ENCODE peak calls at places on chromosomes 12 and 14, in five cellular contexts. B is K562, V is SK-N-SH, U is H1, G is HepG2. I is an unnamed sample.

GRCh38 chr14:61320806-61321384 is 484 bp upstream of the PRKCH start:
- DNase-seq in V (peak), B (no peak), U (no peak), G (no peak), I (no peak)

GRCh38 chr12:104588048-104588942 is 131.5 kb downstream of the CHST11 start:
- DNase-seq in G (no peak), B (no peak), U (no peak), V (no peak), I (no peak)

GRCh38 chr12:124374567-124374966 is 79.7 kb downstream of the RFLNA start:
- DNase-seq in G (no peak), B (no peak), V (no peak), U (no peak), I (no peak)

GRCh38 chr12:48917857-48918537 is 7.3 kb downstream of the FKBP11 start:
- DNase-seq in V (no peak), B (no peak), U (no peak), G (no peak), I (no peak)

GRCh38 chr12:58342736-58343135 is 401.4 kb downstream of the ATP23 start:
- DNase-seq in V (no peak), G (no peak), U (no peak), B (no peak), I (no peak)

GRCh38 chr14:65993996-65994395 is 492.2 kb upstream of the CCDC196 start:
- DNase-seq in V (no peak), U (no peak), G (no peak), B (no peak), I (no peak)

GRCh38 chr12:95066091-95066855 is 7.1 kb downstream of the NR2C1 start:
- DNase-seq in V (no peak), U (no peak), B (no peak), G (no peak), I (no peak)

GRCh38 chr12:452667-453210 is 7.0 kb upstream of the B4GALNT3 start:
- DNase-seq in B (peak), G (no peak), V (no peak), U (no peak), I (peak)

GRCh38 chr12:31456562-31456961 is 130.6 kb upstream of the SINHCAF start:
- DNase-seq in G (no peak), U (no peak), B (no peak), V (no peak), I (no peak)

GRCh38 chr14:65131176-65131765 is 29.0 kb upstream of the MAX start:
- DNase-seq in G (no peak), B (no peak), U (no peak), V (no peak), I (no peak)

GRCh38 chr12:57342207-57342691 is 88.6 kb downstream of the R3HDM2 start:
- DNase-seq in G (no peak), V (peak), U (peak), B (no peak), I (no peak)

GRCh38 chr12:113105606-113106271 is 29.8 kb downstream of the RASAL1 start:
- DNase-seq in V (peak), G (no peak), B (no peak), U (no peak), I (no peak)

GRCh38 chr12:107468182-107468581 is 217.4 kb upstream of the PWP1 start:
- DNase-seq in B (no peak), G (no peak), V (no peak), U (no peak), I (no peak)

GRCh38 chr12:124152733-124153132 is 142.2 kb upstream of the RFLNA start:
- DNase-seq in U (no peak), V (no peak), B (no peak), G (no peak), I (no peak)

GRCh38 chr12:13981296-13981962 is at the start of gene GRIN2B:
- DNase-seq in G (no peak), B (no peak), U (no peak), V (peak), I (no peak)

GRCh38 chr12:48788852-48789775 is at the start of gene ADCY6:
- DNase-seq in V (peak), G (peak), U (no peak), B (peak), I (no peak)

GRCh38 chr12:57657744-57658143 is 24.7 kb upstream of the B4GALNT1 start:
- DNase-seq in U (no peak), V (no peak), G (no peak), B (no peak), I (no peak)

GRCh38 chr12:7108042-7108927 is 729 bp downstream of the C1RL start:
- DNase-seq in U (no peak), V (peak), B (peak), G (peak), I (peak)

GRCh38 chr14:65821224-65821753 is 408.8 kb downstream of the FUT8 start:
- DNase-seq in G (no peak), V (no peak), U (no peak), B (no peak), I (no peak)

GRCh38 chr12:104815935-104816334 is 142.2 kb downstream of the SLC41A2 start:
- DNase-seq in B (no peak), V (no peak), G (no peak), U (no peak), I (no peak)

GRCh38 chr12:78062781-78063180 is 232.1 kb downstream of the NAV3 start:
- DNase-seq in B (no peak), U (no peak), V (no peak), G (peak), I (no peak)

GRCh38 chr14:59098377-59098776 is 90.1 kb upstream of the DAAM1 start:
- DNase-seq in V (no peak), U (no peak), B (no peak), G (no peak), I (no peak)

GRCh38 chr12:15472036-15472435 is 149.7 kb downstream of the PTPRO start:
- DNase-seq in B (no peak), U (no peak), G (no peak), V (no peak), I (no peak)

GRCh38 chr12:113263431-113263963 is 42.2 kb downstream of the TPCN1 start:
- DNase-seq in U (no peak), G (no peak), V (no peak), B (no peak), I (no peak)

GRCh38 chr12:12903642-12904609 is 12.6 kb downstream of the GPRC5A start:
- DNase-seq in B (no peak), V (no peak), G (peak), U (no peak), I (no peak)

GRCh38 chr14:32711103-32711680 is 227.5 kb upstream of the NPAS3 start:
- DNase-seq in U (no peak), V (peak), G (peak), B (peak), I (no peak)

GRCh38 chr12:62834406-62834805 is 100.5 kb downstream of the PPM1H start:
- DNase-seq in U (no peak), V (no peak), B (no peak), G (no peak), I (no peak)

GRCh38 chr12:47744005-47744651 is 14.6 kb downstream of the RAPGEF3 start:
- DNase-seq in V (peak), U (peak), G (peak), B (peak), I (no peak)

GRCh38 chr14:68975667-68976066 is 3.4 kb downstream of the ACTN1 start:
- DNase-seq in V (no peak), U (no peak), B (no peak), G (no peak), I (no peak)

GRCh38 chr12:116969615-116970575 is 59.1 kb downstream of the FBXW8 start:
- DNase-seq in G (no peak), V (peak), U (no peak), B (no peak), I (no peak)

GRCh38 chr12:92304335-92305066 is 158.9 kb upstream of the BTG1 start:
- DNase-seq in G (no peak), U (no peak), V (no peak), B (no peak), I (no peak)

GRCh38 chr12:92552412-92553108 is 150.2 kb upstream of the PLEKHG7 start:
- DNase-seq in V (no peak), B (no peak), U (no peak), G (no peak), I (no peak)

GRCh38 chr14:77593501-77593911 is 22.9 kb downstream of the SPTLC2 start:
- DNase-seq in G (no peak), U (no peak), V (no peak), B (no peak), I (no peak)

GRCh38 chr12:19539836-19540235 is 100.5 kb downstream of the AEBP2 start:
- DNase-seq in B (no peak), G (no peak), V (no peak), U (no peak), I (no peak)

GRCh38 chr14:71235865-71236264 is 328.6 kb downstream of the PCNX1 start:
- DNase-seq in B (no peak), V (peak), G (no peak), U (no peak), I (no peak)

GRCh38 chr14:52048641-52049204 is 20.1 kb downstream of the NID2 start:
- DNase-seq in B (no peak), U (no peak), G (no peak), V (no peak), I (no peak)

GRCh38 chr12:131853832-131854797 is 25.9 kb downstream of the MMP17 start:
- DNase-seq in G (no peak), U (no peak), B (no peak), V (no peak), I (no peak)

GRCh38 chr14:102568115-102568614 is 24.3 kb upstream of the RCOR1 start:
- DNase-seq in B (peak), G (peak), V (no peak), U (no peak), I (no peak)

GRCh38 chr14:104349950-104350349 is 211.6 kb downstream of the KIF26A start:
- DNase-seq in B (no peak), V (no peak), U (no peak), G (no peak), I (no peak)

GRCh38 chr12:93968518-93968917 is 179.9 kb upstream of the PLXNC1 start:
- DNase-seq in B (no peak), U (no peak), G (no peak), V (no peak), I (no peak)

GRCh38 chr12:93966516-93967133 is 181.8 kb upstream of the PLXNC1 start:
- DNase-seq in G (no peak), U (no peak), V (no peak), B (no peak), I (no peak)

GRCh38 chr12:93964936-93965335 is 183.4 kb upstream of the PLXNC1 start:
- DNase-seq in V (no peak), B (no peak), G (no peak), U (no peak), I (no peak)

GRCh38 chr12:93968928-93969327 is 179.4 kb upstream of the PLXNC1 start:
- DNase-seq in V (no peak), B (no peak), U (no peak), G (no peak), I (no peak)

DNA sequence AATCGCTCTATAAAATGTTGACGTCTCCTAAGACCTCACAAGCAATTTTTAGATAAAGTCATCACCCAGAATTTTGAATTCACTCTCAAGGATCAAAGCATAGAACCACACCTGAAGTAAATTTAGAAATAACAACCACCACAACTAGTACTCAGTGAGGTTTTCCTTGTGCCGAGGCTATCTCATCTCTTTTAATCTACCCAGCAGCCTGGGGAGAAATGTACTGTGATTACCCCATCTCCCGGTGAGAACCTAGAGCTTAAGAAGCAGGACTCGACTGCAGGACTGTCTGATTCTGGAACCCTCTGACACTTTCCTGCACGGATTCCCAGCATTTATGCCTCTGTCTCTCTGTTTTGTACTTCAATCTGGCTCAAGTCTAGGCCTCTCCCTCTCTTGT is 180.9 kb upstream of the PLXNC1 start:
- DNase-seq in U (no peak), G (no peak), V (no peak), B (no peak), I (no peak)
- TF ChIP-seq POLR2AphosphoS5 in U (no peak), G (no peak), V (no peak), B (no peak), I (no peak)

DNA sequence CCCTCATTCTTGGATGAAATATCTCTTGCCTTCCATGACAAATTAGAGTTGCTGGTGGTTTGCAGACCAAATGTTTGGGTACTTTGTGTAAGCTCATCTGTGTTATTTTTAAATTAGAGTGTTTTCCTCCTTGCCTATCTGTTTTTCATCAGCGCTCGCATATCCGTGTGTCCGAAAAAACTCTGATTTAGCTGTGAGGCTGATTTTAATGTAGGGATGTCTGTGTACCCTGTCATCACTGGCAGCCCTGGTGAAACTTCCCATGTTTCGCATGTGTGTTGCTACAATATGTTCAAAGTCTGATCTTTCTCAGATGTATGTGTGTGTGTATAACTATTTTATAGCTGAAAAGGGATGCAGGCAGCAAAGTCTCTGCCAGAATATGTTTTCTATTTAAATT is 154.7 kb downstream of the TMTC2 start:
- DNase-seq in V (peak), B (no peak), G (no peak), U (no peak), I (no peak)
- TF ChIP-seq TAF1 in V (no peak), B (no peak), G (no peak), U (no peak), I (no peak)

GRCh38 chr12:51855586-51856428 is 7.3 kb upstream of the FIGNL2 start:
- DNase-seq in U (no peak), G (peak), B (no peak), V (no peak), I (no peak)
- TF ChIP-seq POLR2AphosphoS5 in U (peak), G (no peak), B (no peak), V (no peak), I (no peak)

DNA sequence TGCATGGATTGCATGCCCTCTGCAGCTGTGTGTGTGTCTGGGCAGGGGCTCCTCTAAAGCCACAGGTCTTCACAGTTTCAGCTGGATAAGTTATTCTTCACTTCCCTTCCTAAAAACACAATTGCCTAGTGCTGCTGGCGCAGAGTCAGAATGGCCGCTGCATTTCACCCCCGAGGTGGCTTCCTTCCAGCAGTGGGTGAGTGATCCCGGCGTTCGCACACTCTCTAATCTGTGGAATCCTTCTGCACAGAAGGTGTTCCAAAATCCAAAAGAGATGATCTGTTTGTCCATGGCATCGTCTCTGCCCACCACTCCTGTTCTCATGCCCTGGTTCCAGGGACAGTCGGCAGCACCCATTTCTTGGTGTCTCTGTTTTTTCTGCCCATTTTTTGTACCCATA is 340.7 kb downstream of the DPF3 start:
- DNase-seq in G (no peak), B (no peak), U (no peak), V (no peak), I (no peak)
- TF ChIP-seq TAF1 in G (no peak), B (no peak), U (no peak), V (no peak), I (no peak)

GRCh38 chr12:106302401-106303201 is at the start of gene TCP11L2:
- DNase-seq in U (no peak), G (peak), B (peak), V (peak), I (peak)
- TF ChIP-seq POLR2AphosphoS5 in U (no peak), G (no peak), B (no peak), V (no peak), I (no peak)

GRCh38 chr14:48035836-48036235 is 360.4 kb upstream of the MDGA2 start:
- DNase-seq in V (no peak), B (no peak), G (no peak), U (peak), I (no peak)
- TF ChIP-seq TAF1 in V (no peak), B (no peak), G (no peak), U (no peak), I (no peak)